ENCODE peak calls at places on chromosomes 11 and 22, in five cellular contexts. X is uterus, E is Peyer's patch, S is IMR-90, O is heart left ventricle. G is an unnamed sample.

GRCh38 chr11:33659370-33660139 is 41.1 kb downstream of the C11orf91 start:
- DNase-seq in X (no peak), E (no peak), S (no peak), O (no peak), G (no peak)

GRCh38 chr11:127066426-127067090 is 66.0 kb upstream of the KIRREL3 start:
- DNase-seq in X (no peak), E (no peak), S (no peak), O (no peak), G (no peak)

GRCh38 chr11:2460540-2461252 is 15.9 kb downstream of the KCNQ1 start:
- DNase-seq in X (no peak), E (no peak), S (no peak), O (peak; percentile 56), G (no peak)

GRCh38 chr11:133814588-133814987 is 30.7 kb downstream of the SPATA19 start:
- DNase-seq in X (no peak), E (no peak), S (no peak), O (no peak), G (no peak)

GRCh38 chr11:127789887-127790286 is 789.3 kb upstream of the KIRREL3 start:
- DNase-seq in X (no peak), E (no peak), S (peak; percentile 1), O (no peak), G (no peak)

GRCh38 chr11:123357990-123358827 is 71.9 kb upstream of the GRAMD1B start:
- DNase-seq in X (no peak), E (peak; percentile 30), S (peak; percentile 2), O (peak; percentile 65), G (no peak)

GRCh38 chr11:118705111-118705741 is 25.8 kb upstream of the TREH start:
- DNase-seq in X (no peak), E (peak; percentile 56), S (no peak), O (peak; percentile 63), G (peak; percentile 83)

GRCh38 chr11:84720706-84721402 is 906.3 kb downstream of the DLG2 start:
- DNase-seq in X (no peak), E (no peak), S (no peak), O (peak; percentile 59), G (no peak)

GRCh38 chr11:47850337-47850736 is 2.2 kb upstream of the NUP160 start:
- DNase-seq in X (no peak), E (no peak), S (no peak), O (no peak), G (no peak)

GRCh38 chr11:94128746-94129504 is at the start of gene PANX1:
- DNase-seq in X (peak; percentile 82), E (peak; percentile 67), S (peak; percentile 85), O (peak; percentile 90), G (peak; percentile 53)

GRCh38 chr11:94131363-94132115 is 2.9 kb downstream of the PANX1 start:
- DNase-seq in X (peak; percentile 58), E (no peak), S (peak; percentile 50), O (no peak), G (no peak)

GRCh38 chr11:94132152-94132558 is 3.5 kb downstream of the PANX1 start:
- DNase-seq in X (peak; percentile 34), E (no peak), S (peak; percentile 94), O (no peak), G (peak; percentile 34)

GRCh38 chr11:94129505-94130335 is 1.1 kb downstream of the PANX1 start:
- DNase-seq in X (peak; percentile 54), E (no peak), S (peak; percentile 39), O (no peak), G (peak; percentile 56)

GRCh38 chr11:94130589-94131362 is 2.1 kb downstream of the PANX1 start:
- DNase-seq in X (peak; percentile 59), E (no peak), S (peak; percentile 89), O (no peak), G (peak; percentile 43)
- H3K4me3 ChIP-seq in X (peak overlapping the region; percentile 68), E (no peak overlapping the region), S (peak overlapping the region; percentile 88), O (no peak overlapping the region), G (no peak overlapping the region)

DNA sequence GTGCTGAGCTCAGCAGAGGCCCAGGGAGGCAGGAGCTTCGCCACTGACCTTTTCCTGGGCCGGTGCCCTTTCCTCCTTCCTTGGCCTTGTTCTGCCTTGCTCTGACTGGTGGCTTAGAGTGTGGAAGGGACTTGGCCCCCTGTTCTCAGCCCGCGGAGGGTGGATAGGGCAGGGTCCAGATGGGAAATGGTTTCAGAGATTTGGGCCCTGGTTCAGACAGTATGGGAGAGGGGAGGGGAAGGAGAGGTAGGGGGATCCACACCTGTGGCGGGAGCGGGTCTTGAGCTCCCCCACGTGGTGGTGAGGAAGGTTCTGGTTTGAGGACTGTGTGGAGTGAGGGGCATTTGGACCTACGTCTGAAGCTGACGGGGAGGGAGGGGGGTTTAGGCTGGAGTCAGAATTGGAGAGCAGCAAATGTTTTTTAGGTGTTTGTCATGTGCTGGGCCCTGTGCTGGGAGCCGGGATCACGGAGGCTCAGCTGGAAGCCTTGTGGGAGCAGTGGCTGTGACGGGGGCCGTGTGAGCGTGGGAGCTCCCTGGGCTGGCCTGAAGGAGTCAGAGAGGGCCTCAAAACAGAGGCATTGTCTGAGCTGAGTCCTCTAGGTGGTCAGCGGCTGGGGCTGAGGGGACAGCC is 27.2 kb downstream of the SHANK3 start:
- DNase-seq in X (no peak), E (no peak), S (no peak), O (peak; percentile 37), G (peak; percentile 84)
- TF ChIP-seq CTCF in X (no peak), E (no peak), S (no peak), O (no peak), G (no peak)

GRCh38 chr22:45455621-45456020 is 42.1 kb downstream of the RIBC2 start:
- DNase-seq in X (no peak), E (no peak), S (no peak), O (no peak), G (no peak)
- TF ChIP-seq POLR2A in X (no peak), E (no peak), S (no peak), O (no peak), G (no peak)

GRCh38 chr11:128905345-128906184 is 14.4 kb downstream of the KCNJ5 start:
- DNase-seq in X (no peak), E (no peak), S (peak; percentile 26), O (peak; percentile 71), G (no peak)
- H3K4me3 ChIP-seq in X (peak overlapping the region; percentile 50), E (peak overlapping the region; percentile 55), S (peak overlapping the region; percentile 42), O (peak overlapping the region; percentile 62), G (peak overlapping the region; percentile 38)

GRCh38 chr22:41410311-41410751 is 28.6 kb downstream of the TEF start:
- DNase-seq in X (peak; percentile 29), E (no peak), S (no peak), O (peak; percentile 75), G (no peak)

GRCh38 chr22:41405588-41405987 is 23.8 kb downstream of the TEF start:
- DNase-seq in X (no peak), E (no peak), S (no peak), O (no peak), G (no peak)

GRCh38 chr22:41411021-41411851 is 29.5 kb downstream of the TEF start:
- DNase-seq in X (peak; percentile 70), E (no peak), S (no peak), O (no peak), G (no peak)

GRCh38 chr22:41407433-41407832 is 25.7 kb downstream of the TEF start:
- DNase-seq in X (no peak), E (no peak), S (no peak), O (no peak), G (no peak)

DNA sequence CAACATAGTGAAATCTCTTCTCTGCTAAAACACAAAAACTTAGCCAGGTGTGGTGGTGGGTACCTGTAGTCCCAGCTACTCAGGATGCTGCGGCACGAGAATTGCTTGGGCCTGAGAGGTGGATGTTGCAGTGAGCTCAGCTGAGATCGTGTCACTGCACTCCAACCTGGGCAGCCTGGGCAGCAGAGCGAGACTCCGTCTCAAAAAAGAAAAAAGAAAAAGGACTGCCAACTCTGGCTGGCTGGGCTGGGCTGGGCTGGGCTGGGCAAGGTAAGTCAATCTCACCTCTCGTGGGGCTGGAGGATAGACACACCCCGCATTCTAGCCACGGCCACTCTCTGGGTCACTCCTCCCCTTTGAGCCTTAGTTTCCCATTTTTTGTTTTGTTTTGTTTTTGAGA is 26.9 kb downstream of the TEF start:
- DNase-seq in X (no peak), E (no peak), S (no peak), O (no peak), G (no peak)
- TF ChIP-seq CTCF in X (no peak), E (no peak), S (no peak), O (no peak), G (no peak)

DNA sequence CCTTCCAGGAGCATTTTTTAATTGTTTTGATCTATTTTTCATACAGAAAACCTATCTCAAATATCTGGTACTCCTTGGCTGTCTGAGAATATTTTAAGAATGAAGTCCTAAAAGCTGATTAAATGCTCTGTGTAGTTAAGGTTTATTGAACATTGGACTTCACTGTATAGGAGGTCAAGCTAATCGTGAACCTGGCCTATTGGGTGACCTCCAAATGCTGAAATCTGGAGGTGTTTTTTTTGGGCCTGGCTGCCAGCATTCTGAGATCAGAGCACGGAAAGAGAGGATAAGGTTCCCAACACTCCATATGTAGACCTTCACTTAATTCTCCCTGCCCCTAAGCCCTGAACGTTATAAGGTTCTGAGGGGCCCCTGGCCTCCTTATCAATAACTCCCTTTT is 8.3 kb downstream of the IL17RA start:
- DNase-seq in X (no peak), E (no peak), S (no peak), O (no peak), G (no peak)
- TF ChIP-seq POLR2A in X (no peak), E (no peak), S (no peak), O (no peak), G (no peak)

G was measured in lower leg skin.